ENCODE peak calls at places on chromosomes 6 and 20, in five cellular contexts. One of them, this sample, is unnamed.

GRCh38 chr20:57707849-57708693 is 1.7 kb downstream of the PMEPA1 start:
- DNase-seq in A549: no peak
- DNase-seq in DND-41: no peak
- DNase-seq in suprapubic skin: no peak
- DNase-seq in IMR-90: no peak
- DNase-seq in this sample: peak

GRCh38 chr6:85193339-85193738 is 256.5 kb upstream of the NT5E start:
- DNase-seq in A549: no peak
- DNase-seq in DND-41: no peak
- DNase-seq in suprapubic skin: no peak
- DNase-seq in IMR-90: no peak
- DNase-seq in this sample: no peak

GRCh38 chr6:17988422-17988944 is 1.0 kb upstream of the KIF13A start:
- DNase-seq in A549: no peak
- DNase-seq in DND-41: no peak
- DNase-seq in suprapubic skin: no peak
- DNase-seq in IMR-90: no peak
- DNase-seq in this sample: peak

GRCh38 chr6:152052061-152052460 is 244.6 kb downstream of the ESR1 start:
- DNase-seq in A549: no peak
- DNase-seq in DND-41: no peak
- DNase-seq in suprapubic skin: no peak
- DNase-seq in IMR-90: no peak
- DNase-seq in this sample: no peak

GRCh38 chr20:33437141-33437911 is 6.2 kb downstream of the SNTA1 start:
- DNase-seq in A549: no peak
- DNase-seq in DND-41: no peak
- DNase-seq in suprapubic skin: no peak
- DNase-seq in IMR-90: peak
- DNase-seq in this sample: peak

GRCh38 chr20:5933802-5934436 is 16.4 kb downstream of the TRMT6 start:
- DNase-seq in A549: peak
- DNase-seq in DND-41: no peak
- DNase-seq in suprapubic skin: no peak
- DNase-seq in IMR-90: no peak
- DNase-seq in this sample: no peak

GRCh38 chr6:116446399-116446798 is 14.8 kb upstream of the CALHM6 start:
- DNase-seq in A549: no peak
- DNase-seq in DND-41: no peak
- DNase-seq in suprapubic skin: no peak
- DNase-seq in IMR-90: no peak
- DNase-seq in this sample: no peak

GRCh38 chr6:136989591-136990578 is 54.9 kb downstream of the IL20RA start:
- DNase-seq in A549: no peak
- DNase-seq in DND-41: no peak
- DNase-seq in suprapubic skin: peak
- DNase-seq in IMR-90: no peak
- DNase-seq in this sample: no peak

GRCh38 chr6:34709386-34709785 is 12.8 kb upstream of the ILRUN start:
- DNase-seq in A549: no peak
- DNase-seq in DND-41: no peak
- DNase-seq in suprapubic skin: no peak
- DNase-seq in IMR-90: peak
- DNase-seq in this sample: no peak

GRCh38 chr6:12348530-12349511 is 58.7 kb downstream of the EDN1 start:
- DNase-seq in A549: peak
- DNase-seq in DND-41: no peak
- DNase-seq in suprapubic skin: no peak
- DNase-seq in IMR-90: peak
- DNase-seq in this sample: peak

GRCh38 chr20:4502756-4503155 is 219.0 kb upstream of the PRND start:
- DNase-seq in A549: no peak
- DNase-seq in DND-41: no peak
- DNase-seq in suprapubic skin: no peak
- DNase-seq in IMR-90: no peak
- DNase-seq in this sample: no peak

GRCh38 chr20:62195736-62196135 is 12.9 kb downstream of the MTG2 start:
- DNase-seq in A549: no peak
- DNase-seq in DND-41: no peak
- DNase-seq in suprapubic skin: no peak
- DNase-seq in IMR-90: no peak
- DNase-seq in this sample: no peak

GRCh38 chr6:55953384-55953783 is 78.0 kb upstream of the BMP5 start:
- DNase-seq in A549: peak
- DNase-seq in DND-41: no peak
- DNase-seq in suprapubic skin: no peak
- DNase-seq in IMR-90: peak
- DNase-seq in this sample: no peak

GRCh38 chr6:169312658-169313346 is 59.2 kb upstream of the THBS2 start:
- DNase-seq in A549: no peak
- DNase-seq in DND-41: no peak
- DNase-seq in suprapubic skin: no peak
- DNase-seq in IMR-90: no peak
- DNase-seq in this sample: peak

GRCh38 chr6:73234732-73235131 is 9.4 kb upstream of the KHDC1L start:
- DNase-seq in A549: peak
- DNase-seq in DND-41: no peak
- DNase-seq in suprapubic skin: no peak
- DNase-seq in IMR-90: peak
- DNase-seq in this sample: no peak

GRCh38 chr6:161128680-161129196 is 137.2 kb downstream of the MAP3K4 start:
- DNase-seq in A549: peak
- DNase-seq in DND-41: no peak
- DNase-seq in suprapubic skin: no peak
- DNase-seq in IMR-90: peak
- DNase-seq in this sample: no peak

DNA sequence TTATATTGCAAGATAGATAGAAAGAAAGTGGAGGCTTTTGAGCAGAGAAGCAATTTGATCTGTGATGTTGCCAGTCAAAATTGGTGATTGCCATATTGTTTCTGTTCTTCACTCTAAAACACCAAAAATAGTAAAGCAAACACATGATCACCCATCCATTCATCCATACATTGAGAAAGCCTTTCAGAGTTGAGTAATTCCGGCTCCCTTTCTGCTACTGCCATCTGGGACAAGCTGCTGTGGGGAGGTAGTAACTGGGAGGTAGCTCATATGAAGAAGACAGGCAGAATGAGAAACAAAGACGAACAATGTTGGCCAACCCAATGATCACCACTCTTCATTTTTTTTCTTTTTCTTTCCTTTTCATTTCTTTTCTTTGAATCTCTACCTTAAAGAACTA is 51.1 kb upstream of the HBS1L start:
- DNase-seq in A549: no peak
- DNase-seq in DND-41: no peak
- DNase-seq in suprapubic skin: no peak
- DNase-seq in IMR-90: no peak
- DNase-seq in this sample: no peak
- H3K4me3 ChIP-seq in A549: no peak
- H3K4me3 ChIP-seq in DND-41: no peak
- H3K4me3 ChIP-seq in suprapubic skin: no peak
- H3K4me3 ChIP-seq in IMR-90: no peak
- H3K4me3 ChIP-seq in this sample: no peak

DNA sequence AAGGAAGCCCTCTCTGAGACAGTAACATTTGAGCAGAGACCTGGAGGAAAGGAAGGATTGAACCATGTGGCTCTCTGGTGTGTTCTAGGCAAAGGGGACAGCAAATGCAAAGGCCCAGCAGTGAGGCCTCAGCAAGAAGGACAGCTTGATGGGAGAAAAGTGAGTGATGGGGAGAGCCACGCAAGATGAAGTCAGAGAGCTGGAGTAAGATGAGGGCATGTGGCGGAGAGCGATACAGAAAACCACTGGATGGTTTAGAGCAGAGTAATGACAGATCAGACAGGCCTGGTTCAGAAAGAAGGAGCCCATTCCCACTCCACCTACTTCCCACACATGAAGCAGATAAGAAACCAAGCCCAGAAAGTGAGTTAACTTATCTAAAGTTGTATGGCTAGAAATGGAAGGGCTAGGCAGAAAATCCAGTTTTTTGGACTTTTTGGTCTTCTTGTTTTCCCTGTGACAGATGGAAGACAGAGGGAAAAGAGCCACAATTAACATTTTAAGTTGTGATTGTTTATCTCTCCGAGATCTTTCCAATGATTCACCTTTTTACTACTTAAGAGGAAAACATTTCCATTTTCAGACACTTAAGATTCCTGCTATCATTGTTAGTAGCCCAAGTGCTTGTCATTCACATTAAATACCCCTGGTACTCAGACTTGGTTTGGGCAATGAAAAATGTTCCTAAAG is 723 bp upstream of the SNPH start:
- DNase-seq in A549: no peak
- DNase-seq in DND-41: no peak
- DNase-seq in suprapubic skin: no peak
- DNase-seq in IMR-90: no peak
- DNase-seq in this sample: no peak
- H3K4me3 ChIP-seq in A549: peak
- H3K4me3 ChIP-seq in DND-41: peak
- H3K4me3 ChIP-seq in suprapubic skin: peak
- H3K4me3 ChIP-seq in IMR-90: peak
- H3K4me3 ChIP-seq in this sample: peak

GRCh38 chr6:1618305-1619105 is 8.8 kb downstream of the FOXC1 start:
- DNase-seq in A549: no peak
- DNase-seq in DND-41: no peak
- DNase-seq in suprapubic skin: no peak
- DNase-seq in IMR-90: no peak
- DNase-seq in this sample: peak
- H3K4me3 ChIP-seq in A549: no peak
- H3K4me3 ChIP-seq in DND-41: no peak
- H3K4me3 ChIP-seq in suprapubic skin: peak
- H3K4me3 ChIP-seq in IMR-90: no peak
- H3K4me3 ChIP-seq in this sample: peak

GRCh38 chr20:48782901-48783308 is 44.9 kb downstream of the PREX1 start:
- DNase-seq in A549: no peak
- DNase-seq in DND-41: no peak
- DNase-seq in suprapubic skin: no peak
- DNase-seq in IMR-90: no peak
- DNase-seq in this sample: no peak
- H3K4me3 ChIP-seq in A549: no peak
- H3K4me3 ChIP-seq in DND-41: no peak
- H3K4me3 ChIP-seq in suprapubic skin: no peak
- H3K4me3 ChIP-seq in IMR-90: no peak
- H3K4me3 ChIP-seq in this sample: no peak

GRCh38 chr6:89413006-89413400 is 930 bp upstream of the RRAGD start:
- DNase-seq in A549: no peak
- DNase-seq in DND-41: no peak
- DNase-seq in suprapubic skin: no peak
- DNase-seq in IMR-90: no peak
- DNase-seq in this sample: no peak
- H3K4me3 ChIP-seq in A549: peak
- H3K4me3 ChIP-seq in DND-41: peak
- H3K4me3 ChIP-seq in suprapubic skin: peak
- H3K4me3 ChIP-seq in IMR-90: no peak
- H3K4me3 ChIP-seq in this sample: no peak

GRCh38 chr6:84013354-84013753 is 20.2 kb upstream of the MRAP2 start:
- DNase-seq in A549: no peak
- DNase-seq in DND-41: no peak
- DNase-seq in suprapubic skin: no peak
- DNase-seq in IMR-90: no peak
- DNase-seq in this sample: no peak
- H3K4me3 ChIP-seq in A549: no peak
- H3K4me3 ChIP-seq in DND-41: no peak
- H3K4me3 ChIP-seq in suprapubic skin: no peak
- H3K4me3 ChIP-seq in IMR-90: no peak
- H3K4me3 ChIP-seq in this sample: no peak

DNA sequence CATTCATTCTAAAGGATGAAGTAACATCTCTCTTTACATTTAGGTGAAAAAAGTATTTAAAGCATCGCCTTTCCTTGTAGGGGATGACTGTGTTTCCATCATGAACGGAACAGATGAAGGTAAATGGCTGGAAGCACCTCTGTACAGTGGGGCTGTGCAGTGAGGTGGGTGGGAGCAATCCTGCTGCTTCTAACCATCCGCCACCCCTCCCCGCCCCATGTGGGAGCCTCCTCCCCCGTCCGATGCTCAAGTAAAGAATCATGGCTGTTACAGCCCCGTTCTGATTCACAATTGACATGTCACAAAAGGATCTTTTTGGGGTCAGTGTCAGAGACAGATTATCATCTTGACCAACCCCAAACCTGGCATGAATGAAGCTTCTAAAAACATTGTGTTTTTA is 19.3 kb downstream of the ENTPD6 start:
- DNase-seq in A549: no peak
- DNase-seq in DND-41: no peak
- DNase-seq in suprapubic skin: no peak
- DNase-seq in IMR-90: no peak
- DNase-seq in this sample: no peak
- H3K4me3 ChIP-seq in A549: no peak
- H3K4me3 ChIP-seq in DND-41: no peak
- H3K4me3 ChIP-seq in suprapubic skin: no peak
- H3K4me3 ChIP-seq in IMR-90: no peak
- H3K4me3 ChIP-seq in this sample: no peak

DNA sequence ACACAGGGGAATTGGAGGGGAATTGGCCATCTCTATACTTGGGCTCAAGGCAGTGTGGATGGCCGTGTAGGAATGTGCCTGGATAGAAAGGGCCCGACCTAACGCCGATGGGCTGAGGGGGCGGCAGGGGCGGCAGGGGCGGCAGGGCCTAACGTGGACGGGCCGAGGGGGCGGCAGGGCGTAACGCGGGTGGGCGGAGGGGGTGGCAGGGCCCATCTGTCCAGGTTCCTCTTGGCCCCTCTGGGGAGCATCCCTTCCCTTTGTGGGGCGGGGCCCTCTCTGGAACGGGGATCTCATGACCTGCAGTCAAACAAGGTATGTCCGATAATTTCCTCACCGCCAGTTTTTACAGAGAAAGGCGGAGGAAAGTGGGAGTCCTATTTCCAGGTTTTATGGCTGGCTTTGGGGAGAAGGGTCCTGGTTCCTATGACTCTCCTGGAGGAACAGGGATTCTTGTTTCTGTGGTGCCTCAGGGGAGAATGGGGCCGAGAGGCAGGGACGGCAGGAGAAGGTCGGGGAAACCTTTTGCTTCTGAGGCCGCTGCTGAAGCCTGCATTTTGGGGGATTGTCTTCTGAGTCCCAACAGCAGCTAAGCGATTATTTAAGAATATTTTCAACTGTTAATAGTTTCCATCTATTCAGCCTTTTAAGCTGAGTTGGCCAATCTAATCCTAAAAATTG is 100.8 kb upstream of the FRMD1 start:
- DNase-seq in A549: no peak
- DNase-seq in DND-41: no peak
- DNase-seq in suprapubic skin: no peak
- DNase-seq in IMR-90: no peak
- DNase-seq in this sample: no peak
- H3K4me3 ChIP-seq in A549: no peak
- H3K4me3 ChIP-seq in DND-41: no peak
- H3K4me3 ChIP-seq in suprapubic skin: no peak
- H3K4me3 ChIP-seq in IMR-90: no peak
- H3K4me3 ChIP-seq in this sample: no peak